ENCODE peak calls at places on chromosome 14, in six cellular contexts. E is A673, V is GM23338, W is neural progenitor cell, Y is fibroblast of lung, B is astrocyte. S is an unnamed sample.

GRCh38 chr14:97218713-97219355 is 421.7 kb downstream of the VRK1 start:
- DNase-seq in W (peak), V (peak), E (peak), Y (peak), B (peak), S (no peak)

GRCh38 chr14:102005336-102005735 is 41.0 kb downstream of the DYNC1H1 start:
- DNase-seq in E (no peak), W (no peak), Y (no peak), B (no peak), V (no peak), S (no peak)

GRCh38 chr14:92502541-92503286 is 10.9 kb upstream of the RIN3 start:
- DNase-seq in V (no peak), Y (no peak), W (no peak), B (no peak), E (no peak), S (no peak)

GRCh38 chr14:60758875-60759274 is 24.3 kb downstream of the MNAT1 start:
- DNase-seq in W (no peak), V (no peak), B (no peak), E (no peak), Y (no peak), S (no peak)

GRCh38 chr14:85444685-85445084 is 85.3 kb upstream of the FLRT2 start:
- DNase-seq in W (no peak), Y (peak), B (peak), V (no peak), E (peak), S (no peak)

GRCh38 chr14:92551066-92551841 is 37.7 kb downstream of the RIN3 start:
- DNase-seq in W (no peak), E (no peak), B (no peak), V (no peak), Y (no peak), S (no peak)

GRCh38 chr14:59055439-59056045 is 132.9 kb upstream of the DAAM1 start:
- DNase-seq in E (peak), V (peak), W (peak), B (peak), Y (peak), S (peak)

GRCh38 chr14:91154851-91155625 is 41.2 kb downstream of the DGLUCY start:
- DNase-seq in W (no peak), B (peak), Y (peak), E (peak), V (no peak), S (peak)

GRCh38 chr14:31326111-31326510 is 94.2 kb downstream of the HEATR5A start:
- DNase-seq in E (peak), W (no peak), V (no peak), Y (peak), B (peak), S (peak)

GRCh38 chr14:59600211-59600945 is 23.8 kb upstream of the CCDC175 start:
- DNase-seq in B (peak), E (no peak), V (no peak), Y (peak), W (no peak), S (no peak)

GRCh38 chr14:78950654-78951053 is 780.5 kb downstream of the NRXN3 start:
- DNase-seq in B (peak), V (no peak), Y (peak), E (peak), W (no peak), S (no peak)

GRCh38 chr14:50319721-50320120 is 7.6 kb downstream of the DMAC2L start:
- DNase-seq in W (no peak), Y (no peak), V (no peak), B (no peak), E (no peak), S (no peak)

GRCh38 chr14:105167303-105168092 is 1.1 kb downstream of the JAG2 start:
- DNase-seq in B (no peak), E (no peak), Y (no peak), V (peak), W (peak), S (peak)

GRCh38 chr14:59199205-59199604 is 10.7 kb downstream of the DAAM1 start:
- DNase-seq in B (no peak), Y (no peak), E (no peak), V (no peak), W (no peak), S (no peak)

GRCh38 chr14:35205737-35206136 is 83.4 kb downstream of the PRORP start:
- DNase-seq in B (no peak), W (no peak), E (no peak), Y (no peak), V (no peak), S (no peak)

GRCh38 chr14:65585216-65585615 is 172.7 kb downstream of the FUT8 start:
- DNase-seq in Y (no peak), W (no peak), B (no peak), E (no peak), V (no peak), S (no peak)

GRCh38 chr14:51283402-51283825 is 43.4 kb downstream of the TMX1 start:
- DNase-seq in B (peak), Y (peak), V (peak), W (peak), E (peak), S (peak)

GRCh38 chr14:59246566-59246965 is 58.1 kb downstream of the DAAM1 start:
- DNase-seq in W (no peak), E (no peak), V (no peak), Y (peak), B (peak), S (peak)

GRCh38 chr14:104731249-104731924 is 7.4 kb downstream of the ADSS1 start:
- DNase-seq in E (no peak), B (no peak), W (peak), V (peak), Y (no peak), S (no peak)

GRCh38 chr14:47438650-47439140 is 236.7 kb downstream of the MDGA2 start:
- DNase-seq in W (no peak), V (peak), B (peak), E (peak), Y (peak), S (no peak)

GRCh38 chr14:91337699-91338335 is 79.8 kb downstream of the CCDC88C start:
- DNase-seq in W (no peak), E (no peak), Y (no peak), B (no peak), V (no peak), S (no peak)

GRCh38 chr14:72128629-72129028 is 196.4 kb downstream of the RGS6 start:
- DNase-seq in Y (no peak), V (no peak), W (no peak), B (no peak), E (no peak), S (no peak)

GRCh38 chr14:105495101-105495989 is 4.3 kb downstream of the TEDC1 start:
- DNase-seq in Y (no peak), V (no peak), E (no peak), B (no peak), W (no peak), S (no peak)

GRCh38 chr14:94101748-94102147 is 8.8 kb upstream of the IFI27 start:
- DNase-seq in E (no peak), V (no peak), Y (no peak), W (no peak), B (no peak), S (no peak)
- H3K27ac ChIP-seq in E (no peak), V (no peak), Y (no peak), W (no peak), B (no peak), S (no peak)

GRCh38 chr14:88553886-88554457 is 835 bp downstream of the PTPN21 start:
- DNase-seq in E (peak), Y (peak), W (no peak), B (peak), V (peak), S (no peak)
- TF ChIP-seq EZH2 in E (peak), Y (no peak), W (no peak), B (no peak), V (no peak), S (no peak)

GRCh38 chr14:73591690-73592448 is at the start of gene ACOT4:
- DNase-seq in V (peak), Y (peak), W (peak), B (peak), E (peak), S (peak)
- H3K27ac ChIP-seq in V (no peak), Y (no peak), W (no peak), B (no peak), E (no peak), S (no peak)

GRCh38 chr14:103205541-103205906 is 82.3 kb downstream of the TNFAIP2 start:
- DNase-seq in V (no peak), Y (no peak), W (no peak), E (no peak), B (no peak), S (no peak)

GRCh38 chr14:103206023-103206481 is 82.8 kb downstream of the TNFAIP2 start:
- DNase-seq in E (no peak), Y (no peak), W (no peak), V (no peak), B (peak), S (no peak)

GRCh38 chr14:103207038-103207403 is 83.8 kb downstream of the TNFAIP2 start:
- DNase-seq in E (no peak), V (peak), Y (peak), W (peak), B (peak), S (no peak)

GRCh38 chr14:103209054-103209453 is 85.8 kb downstream of the TNFAIP2 start:
- DNase-seq in E (no peak), W (no peak), V (no peak), Y (no peak), B (no peak), S (no peak)

DNA sequence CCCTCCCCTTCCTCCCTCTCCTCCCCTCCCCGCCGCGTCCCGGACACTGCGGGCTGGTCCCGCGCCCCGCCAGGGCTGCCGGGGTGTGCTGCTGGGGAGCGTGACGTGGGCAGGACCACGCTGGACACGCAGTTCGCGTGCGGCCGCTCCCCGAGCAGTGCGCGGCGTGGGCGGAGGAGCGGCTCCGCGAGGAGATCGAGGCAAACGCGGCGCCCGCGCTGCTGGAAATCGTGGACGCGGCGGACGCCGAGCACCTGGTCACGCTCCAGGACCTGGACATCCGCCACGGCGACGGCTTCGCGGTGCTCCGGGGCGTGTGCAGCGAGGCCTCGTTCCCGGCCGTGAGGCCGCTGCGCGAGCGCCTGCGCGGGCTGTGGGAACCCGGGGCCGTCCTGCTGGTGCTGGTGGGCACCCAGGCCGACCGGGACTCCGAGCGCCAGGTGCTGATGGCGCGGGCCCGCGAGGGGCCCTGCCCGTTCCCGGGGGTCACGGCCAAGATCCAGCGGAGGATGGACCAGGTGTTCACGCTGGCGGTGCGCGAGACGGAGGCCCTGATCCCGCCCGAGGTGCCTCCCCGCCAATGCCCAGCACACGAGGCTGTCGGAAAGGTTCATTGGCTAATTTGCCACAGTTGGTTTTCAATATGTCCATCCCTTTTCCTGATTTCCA is 84.3 kb downstream of the TNFAIP2 start:
- DNase-seq in V (peak), E (no peak), B (peak), W (peak), Y (peak), S (no peak)
- TF ChIP-seq EZH2 in V (no peak), E (no peak), B (peak), W (peak), Y (no peak), S (peak)

GRCh38 chr14:54901380-54902142 is 1.1 kb downstream of the GCH1 start:
- DNase-seq in Y (no peak), B (no peak), W (peak), E (peak), V (peak), S (no peak)

GRCh38 chr14:54902143-54902520 is 494 bp downstream of the GCH1 start:
- DNase-seq in E (peak), V (peak), B (peak), W (peak), Y (peak), S (peak)

GRCh38 chr14:54908230-54908629 is 5.6 kb upstream of the GCH1 start:
- DNase-seq in Y (no peak), B (no peak), W (no peak), E (no peak), V (no peak), S (no peak)

GRCh38 chr14:54906075-54906474 is 3.4 kb upstream of the GCH1 start:
- DNase-seq in Y (no peak), W (no peak), B (no peak), V (no peak), E (no peak), S (no peak)

GRCh38 chr14:54902521-54903420 is at the start of gene GCH1:
- DNase-seq in W (peak), V (peak), B (peak), E (peak), Y (peak), S (peak)
- H3K27ac ChIP-seq in W (no peak), V (no peak), B (no peak), E (no peak), Y (no peak), S (peak)

DNA sequence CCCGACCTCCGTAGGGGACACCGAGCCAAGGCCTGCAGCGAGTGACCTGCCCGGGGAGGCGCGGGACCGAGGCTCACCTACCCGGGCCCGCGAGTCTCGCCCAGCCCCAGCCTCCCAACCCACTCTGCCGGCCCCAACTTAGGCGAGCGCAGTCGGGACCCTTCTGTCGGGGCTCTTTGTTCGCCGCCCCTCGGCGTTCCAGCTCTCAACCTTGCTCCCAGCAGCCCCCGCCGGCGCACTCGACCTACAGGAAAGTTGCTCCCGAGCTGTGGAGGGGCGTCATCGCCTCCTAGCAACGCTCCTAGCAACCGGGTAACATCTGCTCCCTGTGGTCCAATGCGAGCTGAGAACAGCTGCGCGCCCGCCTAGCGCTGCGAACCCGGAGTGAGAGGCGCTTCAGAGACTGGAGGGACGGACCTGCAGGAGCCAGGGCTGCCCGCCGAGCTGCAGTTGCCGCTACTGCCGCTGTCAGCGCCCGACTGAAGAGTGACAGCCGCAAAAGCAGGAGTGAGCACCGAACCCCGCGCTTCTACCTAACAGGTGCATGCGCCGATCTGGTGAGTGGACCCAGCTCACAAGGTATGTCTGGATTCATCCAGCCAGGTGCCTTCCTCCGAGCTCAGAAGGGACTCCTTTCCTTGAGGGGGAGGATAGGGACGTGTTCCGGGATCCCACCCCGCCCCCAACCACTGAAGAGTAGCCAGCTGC is 354.9 kb downstream of the SNAPC1 start:
- DNase-seq in V (peak), E (peak), W (peak), B (peak), Y (peak), S (peak)
- TF ChIP-seq EZH2 in V (no peak), E (peak), W (no peak), B (peak), Y (peak), S (peak)

S was measured in mammary epithelial cell.